ENCODE peak calls at places on chromosomes 2 and 18, in seven cellular contexts. T is thoracic aorta, U is fibroblast of pulmonary artery, X is mucosa of descending colon, C is IMR-90, R is D721Med, O is suprapubic skin. H is an unnamed sample.

GRCh38 chr2:1811258-1811970 is 67.1 kb upstream of the PXDN start:
- DNase-seq in T (no peak), U (no peak), X (no peak), C (peak), R (no peak), O (no peak), H (no peak)

GRCh38 chr2:201191132-201191875 is 8.4 kb downstream of the CASP10 start:
- DNase-seq in T (no peak), U (peak), X (no peak), C (no peak), R (no peak), O (no peak), H (no peak)

GRCh38 chr18:79515331-79515730 is 119.6 kb downstream of the NFATC1 start:
- DNase-seq in T (no peak), U (no peak), X (no peak), C (no peak), R (no peak), O (peak), H (no peak)

GRCh38 chr18:79607361-79607930 is 72.2 kb upstream of the CTDP1 start:
- DNase-seq in T (no peak), U (no peak), X (no peak), C (no peak), R (no peak), O (no peak), H (no peak)

GRCh38 chr2:205199451-205199850 is 482.9 kb upstream of the NRP2 start:
- DNase-seq in T (no peak), U (no peak), X (no peak), C (no peak), R (no peak), O (no peak), H (no peak)

GRCh38 chr2:42902939-42903709 is 110.7 kb upstream of the HAAO start:
- DNase-seq in T (no peak), U (no peak), X (no peak), C (no peak), R (no peak), O (no peak), H (no peak)

GRCh38 chr18:75592527-75592926 is 165.0 kb upstream of the SMIM21 start:
- DNase-seq in T (no peak), U (peak), X (no peak), C (no peak), R (no peak), O (no peak), H (no peak)

GRCh38 chr2:179842498-179843153 is 18.8 kb downstream of the ZNF385B start:
- DNase-seq in T (no peak), U (peak), X (peak), C (no peak), R (no peak), O (no peak), H (no peak)

GRCh38 chr2:234869164-234869563 is 82.7 kb upstream of the SH3BP4 start:
- DNase-seq in T (no peak), U (no peak), X (no peak), C (no peak), R (no peak), O (no peak), H (no peak)

GRCh38 chr2:198077477-198077876 is 273.1 kb downstream of the PLCL1 start:
- DNase-seq in T (no peak), U (no peak), X (no peak), C (no peak), R (no peak), O (no peak), H (peak)

GRCh38 chr2:200181732-200182131 is 124.8 kb upstream of the SPATS2L start:
- DNase-seq in T (no peak), U (no peak), X (no peak), C (no peak), R (no peak), O (no peak), H (no peak)

GRCh38 chr18:48836806-48837615 is 113.8 kb downstream of the SMAD7 start:
- DNase-seq in T (no peak), U (no peak), X (no peak), C (no peak), R (no peak), O (no peak), H (no peak)

GRCh38 chr18:76410660-76411417 is 84.2 kb downstream of the ZNF516 start:
- DNase-seq in T (no peak), U (no peak), X (no peak), C (no peak), R (no peak), O (no peak), H (no peak)

GRCh38 chr2:219496781-219497494 is 1.8 kb upstream of the GMPPA start:
- DNase-seq in T (no peak), U (no peak), X (peak), C (no peak), R (no peak), O (no peak), H (peak)

GRCh38 chr2:160891353-160891740 is 268.9 kb upstream of the TANK start:
- DNase-seq in T (no peak), U (no peak), X (no peak), C (no peak), R (no peak), O (no peak), H (no peak)

GRCh38 chr2:145287686-145288085 is 767.8 kb upstream of the ZEB2 start:
- DNase-seq in T (no peak), U (no peak), X (no peak), C (no peak), R (no peak), O (no peak), H (no peak)

GRCh38 chr18:58541789-58542425 is 87.0 kb downstream of the ALPK2 start:
- DNase-seq in T (no peak), U (peak), X (no peak), C (peak), R (no peak), O (no peak), H (no peak)

GRCh38 chr18:79797518-79798345 is at the start of gene KCNG2:
- DNase-seq in T (no peak), U (peak), X (peak), C (no peak), R (peak), O (no peak), H (no peak)

GRCh38 chr18:37742436-37742835 is 176.8 kb upstream of the CELF4 start:
- DNase-seq in T (no peak), U (no peak), X (no peak), C (no peak), R (no peak), O (no peak), H (no peak)

GRCh38 chr2:7392076-7392787 is 475.0 kb downstream of the RNF144A start:
- DNase-seq in T (no peak), U (no peak), X (no peak), C (no peak), R (no peak), O (no peak), H (no peak)

GRCh38 chr2:42132066-42132965 is 36.8 kb upstream of the EML4 start:
- DNase-seq in T (no peak), U (peak), X (no peak), C (peak), R (no peak), O (no peak), H (no peak)

GRCh38 chr2:128442053-128442751 is 123.5 kb upstream of the HS6ST1 start:
- DNase-seq in T (no peak), U (no peak), X (peak), C (peak), R (no peak), O (peak), H (no peak)

GRCh38 chr18:77487951-77488740 is 238.5 kb downstream of the GALR1 start:
- DNase-seq in T (no peak), U (no peak), X (no peak), C (no peak), R (no peak), O (no peak), H (no peak)

GRCh38 chr18:1104265-1104792 is 199.7 kb downstream of the ADCYAP1 start:
- DNase-seq in T (no peak), U (peak), X (no peak), C (no peak), R (no peak), O (no peak), H (no peak)

GRCh38 chr2:175034728-175035127 is 29.5 kb upstream of the CHN1 start:
- DNase-seq in T (no peak), U (no peak), X (no peak), C (no peak), R (no peak), O (no peak), H (no peak)

GRCh38 chr2:175027755-175028154 is 22.6 kb upstream of the CHN1 start:
- DNase-seq in T (no peak), U (no peak), X (no peak), C (no peak), R (no peak), O (no peak), H (no peak)

GRCh38 chr2:175025946-175026345 is 20.8 kb upstream of the CHN1 start:
- DNase-seq in T (no peak), U (peak), X (no peak), C (no peak), R (no peak), O (no peak), H (no peak)

GRCh38 chr2:175026385-175026784 is 21.2 kb upstream of the CHN1 start:
- DNase-seq in T (no peak), U (no peak), X (no peak), C (no peak), R (no peak), O (no peak), H (no peak)

GRCh38 chr2:175030380-175031271 is 25.4 kb upstream of the CHN1 start:
- DNase-seq in T (no peak), U (peak), X (peak), C (peak), R (no peak), O (no peak), H (peak)
- TF ChIP-seq CTCF in T (no peak), U (peak), X (no peak), C (peak), R (peak), O (no peak), H (peak)

DNA sequence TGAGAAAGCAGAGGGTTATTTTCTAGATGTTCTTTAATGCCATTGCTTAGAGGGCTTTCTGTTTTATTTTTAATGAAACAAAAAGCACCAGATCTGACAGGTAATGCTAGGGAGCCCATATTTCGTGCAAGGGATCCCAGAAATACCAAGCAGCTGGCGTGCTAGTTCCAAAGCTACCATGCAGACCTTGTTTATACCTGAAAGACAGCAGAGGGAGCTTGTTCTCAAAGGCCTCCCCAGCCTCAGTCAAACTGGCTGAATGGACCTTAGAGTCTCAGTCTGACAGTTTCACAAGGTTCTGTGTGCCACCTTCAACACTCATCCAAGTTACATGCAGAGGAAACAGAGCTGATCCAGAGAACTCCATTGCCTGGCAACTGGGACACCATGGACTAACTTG is 48.6 kb downstream of the GALNT14 start:
- DNase-seq in T (no peak), U (no peak), X (no peak), C (no peak), R (no peak), O (no peak), H (no peak)
- TF ChIP-seq CTCF in T (no peak), U (no peak), X (no peak), C (no peak), R (no peak), O (no peak), H (no peak)

GRCh38 chr2:203928849-203929248 is 7.7 kb upstream of the ICOS start:
- DNase-seq in T (no peak), U (peak), X (no peak), C (peak), R (no peak), O (no peak), H (no peak)
- TF ChIP-seq CTCF in T (peak), U (peak), X (no peak), C (peak), R (peak), O (no peak), H (peak)

DNA sequence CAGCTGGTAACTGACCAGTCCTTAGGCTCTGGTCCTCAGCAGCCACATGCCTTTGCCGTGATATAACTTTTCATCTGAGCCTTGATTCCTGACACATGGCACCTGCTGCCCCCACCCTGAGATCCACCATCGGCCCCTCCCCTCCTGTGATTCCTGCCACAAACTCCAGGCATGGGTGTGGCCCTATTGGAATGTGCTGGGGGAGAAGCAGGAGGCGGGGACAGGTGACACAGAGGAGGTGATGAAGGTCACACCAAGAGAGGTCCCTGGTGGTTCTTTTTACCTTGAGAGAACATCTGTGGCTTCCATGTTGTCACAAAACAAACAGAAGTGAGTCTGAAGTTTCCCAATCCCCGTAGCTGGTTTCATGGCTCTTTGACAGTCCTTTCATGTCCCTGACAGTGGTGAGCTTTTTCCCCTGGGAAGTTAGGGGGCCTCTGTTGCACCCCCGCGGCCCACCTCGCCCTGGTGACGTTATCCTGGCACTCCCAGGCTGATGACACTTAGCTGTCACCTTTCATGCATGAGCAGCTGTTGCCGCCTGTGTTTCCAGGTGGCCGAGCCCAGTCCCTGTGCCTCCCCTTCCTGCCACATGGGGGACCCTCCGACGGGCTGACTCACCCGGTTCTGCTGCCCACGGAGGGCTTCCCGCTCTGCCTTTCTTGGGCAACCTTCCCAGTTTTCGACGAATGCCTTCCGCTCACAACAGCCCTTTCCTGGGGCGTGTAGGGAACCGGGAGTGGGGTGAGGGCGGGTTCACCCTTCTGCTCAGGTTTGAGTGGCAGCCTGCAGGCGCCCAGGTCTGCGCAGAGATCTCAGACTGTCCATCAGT is 66.3 kb upstream of the GLI2 start:
- DNase-seq in T (no peak), U (peak), X (no peak), C (peak), R (no peak), O (peak), H (no peak)
- TF ChIP-seq CTCF in T (no peak), U (peak), X (no peak), C (peak), R (peak), O (no peak), H (peak)

DNA sequence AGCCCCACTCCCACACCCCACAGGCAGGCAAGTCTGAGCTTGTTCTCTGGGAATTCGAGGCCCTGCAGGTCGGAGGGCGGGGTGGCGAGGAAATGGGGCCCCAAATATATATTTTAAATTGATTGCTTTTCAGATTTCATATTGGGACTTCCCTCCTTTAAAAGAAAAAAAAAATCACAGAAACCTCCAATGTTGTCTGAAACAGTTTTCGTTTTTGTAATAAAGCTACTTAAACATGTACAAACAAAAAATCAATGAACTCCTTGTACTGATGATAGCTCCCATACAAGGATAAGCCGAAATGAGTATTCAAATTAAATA is 21.5 kb downstream of the THNSL2 start:
- DNase-seq in T (no peak), U (no peak), X (no peak), C (no peak), R (no peak), O (no peak), H (no peak)
- TF ChIP-seq CTCF in T (no peak), U (no peak), X (no peak), C (no peak), R (no peak), O (no peak), H (no peak)

DNA sequence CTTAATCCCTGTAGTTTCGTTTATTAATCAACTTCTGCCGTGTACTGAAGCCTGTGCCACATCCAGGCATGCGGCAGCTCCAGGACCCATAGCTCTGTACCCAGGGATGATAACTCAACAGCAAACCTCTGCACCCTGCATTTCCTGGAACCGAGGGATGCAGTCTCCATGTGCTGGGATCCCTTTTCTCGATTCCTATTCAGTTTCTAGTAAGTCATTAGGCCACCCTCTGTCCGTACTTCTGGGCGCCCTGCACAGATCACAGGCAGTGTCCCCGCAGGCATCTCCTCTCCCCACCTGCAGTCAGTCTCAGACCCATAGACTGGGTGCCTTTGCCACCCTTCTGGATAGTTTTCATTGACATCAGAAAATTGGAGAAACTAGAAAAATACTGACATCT is 18.8 kb downstream of the TMEM18 start:
- DNase-seq in T (no peak), U (no peak), X (no peak), C (no peak), R (no peak), O (peak), H (no peak)
- TF ChIP-seq CTCF in T (no peak), U (no peak), X (no peak), C (no peak), R (no peak), O (no peak), H (no peak)

GRCh38 chr2:32680937-32681336 is 53.1 kb downstream of the TTC27 start:
- DNase-seq in T (no peak), U (no peak), X (no peak), C (peak), R (no peak), O (no peak), H (no peak)

GRCh38 chr2:32683520-32684086 is 55.8 kb downstream of the TTC27 start:
- DNase-seq in T (no peak), U (peak), X (no peak), C (peak), R (no peak), O (no peak), H (no peak)

DNA sequence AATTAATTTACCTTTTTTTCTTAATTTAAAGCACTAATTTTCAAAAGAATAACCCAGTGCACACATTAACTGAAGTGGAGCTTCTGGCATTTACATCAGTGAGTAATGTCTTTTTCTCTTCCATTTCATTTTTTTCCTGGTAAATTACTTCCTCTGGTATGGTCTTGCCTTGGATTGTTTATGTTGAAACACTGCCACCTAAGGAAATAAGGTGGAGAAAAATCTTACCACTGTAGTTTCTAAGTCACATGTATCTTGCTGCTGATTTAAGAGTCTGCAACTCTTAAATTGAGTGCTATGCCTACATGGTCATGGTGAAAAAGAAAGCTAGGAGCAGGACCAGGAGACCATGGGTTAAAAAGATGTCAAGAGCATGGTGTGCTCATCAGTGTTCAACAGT is 51.0 kb downstream of the TTC27 start:
- DNase-seq in T (no peak), U (peak), X (no peak), C (peak), R (no peak), O (no peak), H (no peak)
- TF ChIP-seq CTCF in T (no peak), U (peak), X (no peak), C (peak), R (no peak), O (no peak), H (no peak)